ENCODE peak calls at places on chromosome 5, in four cellular contexts. One of them, this sample, is unnamed.

GRCh38 chr5:54460181-54460919 is 4.9 kb downstream of the HSPB3 start:
- DNase-seq in MM.1S: no peak
- DNase-seq in mammary epithelial cell: no peak
- DNase-seq in HFF-Myc: no peak
- DNase-seq in this sample: no peak

GRCh38 chr5:173302546-173303155 is 25.6 kb downstream of the STC2 start:
- DNase-seq in mammary epithelial cell: peak
- DNase-seq in HFF-Myc: peak
- DNase-seq in MM.1S: no peak
- DNase-seq in this sample: no peak

GRCh38 chr5:168366124-168366523 is 74.7 kb downstream of the WWC1 start:
- DNase-seq in mammary epithelial cell: peak
- DNase-seq in MM.1S: no peak
- DNase-seq in HFF-Myc: peak
- DNase-seq in this sample: no peak

GRCh38 chr5:52674815-52675545 is 112.7 kb upstream of the ITGA1 start:
- DNase-seq in MM.1S: no peak
- DNase-seq in mammary epithelial cell: no peak
- DNase-seq in HFF-Myc: no peak
- DNase-seq in this sample: no peak

GRCh38 chr5:171927345-171927941 is 79.0 kb downstream of the FBXW11 start:
- DNase-seq in MM.1S: no peak
- DNase-seq in mammary epithelial cell: no peak
- DNase-seq in HFF-Myc: no peak
- DNase-seq in this sample: no peak

GRCh38 chr5:93189707-93190120 is 391.3 kb downstream of the NR2F1-AS1 start:
- DNase-seq in HFF-Myc: peak
- DNase-seq in mammary epithelial cell: peak
- DNase-seq in MM.1S: no peak
- DNase-seq in this sample: no peak

GRCh38 chr5:137606401-137606800 is 107.3 kb upstream of the SPOCK1 start:
- DNase-seq in HFF-Myc: no peak
- DNase-seq in MM.1S: no peak
- DNase-seq in mammary epithelial cell: no peak
- DNase-seq in this sample: no peak

GRCh38 chr5:77133061-77133758 is 46.1 kb upstream of the ZBED3 start:
- DNase-seq in MM.1S: no peak
- DNase-seq in mammary epithelial cell: peak
- DNase-seq in HFF-Myc: peak
- DNase-seq in this sample: no peak

GRCh38 chr5:177310757-177311173 is 933 bp downstream of the MXD3 start:
- DNase-seq in HFF-Myc: no peak
- DNase-seq in mammary epithelial cell: peak
- DNase-seq in MM.1S: peak
- DNase-seq in this sample: peak

GRCh38 chr5:160399402-160400353 is at the start of gene FAM200C:
- DNase-seq in HFF-Myc: peak
- DNase-seq in MM.1S: peak
- DNase-seq in mammary epithelial cell: peak
- DNase-seq in this sample: peak

GRCh38 chr5:163458778-163459405 is 1.0 kb downstream of the NUDCD2 start:
- DNase-seq in HFF-Myc: no peak
- DNase-seq in mammary epithelial cell: peak
- DNase-seq in MM.1S: peak
- DNase-seq in this sample: no peak

GRCh38 chr5:120778491-120779293 is 314.6 kb downstream of the PRR16 start:
- DNase-seq in MM.1S: no peak
- DNase-seq in HFF-Myc: no peak
- DNase-seq in mammary epithelial cell: peak
- DNase-seq in this sample: no peak

GRCh38 chr5:33433303-33434255 is 7.2 kb upstream of the TARS1 start:
- DNase-seq in HFF-Myc: no peak
- DNase-seq in MM.1S: no peak
- DNase-seq in mammary epithelial cell: no peak
- DNase-seq in this sample: no peak

GRCh38 chr5:15304914-15305834 is 194.8 kb upstream of the FBXL7 start:
- DNase-seq in HFF-Myc: no peak
- DNase-seq in mammary epithelial cell: no peak
- DNase-seq in MM.1S: no peak
- DNase-seq in this sample: no peak

GRCh38 chr5:131644822-131645221 is 9.8 kb upstream of the RAPGEF6 start:
- DNase-seq in HFF-Myc: no peak
- DNase-seq in MM.1S: no peak
- DNase-seq in mammary epithelial cell: no peak
- DNase-seq in this sample: no peak

GRCh38 chr5:176167800-176168199 is 70.4 kb upstream of the SIMC1 start:
- DNase-seq in mammary epithelial cell: peak
- DNase-seq in HFF-Myc: no peak
- DNase-seq in MM.1S: peak
- DNase-seq in this sample: no peak

GRCh38 chr5:71653119-71653518 is 66.0 kb upstream of the CARTPT start:
- DNase-seq in HFF-Myc: no peak
- DNase-seq in MM.1S: no peak
- DNase-seq in mammary epithelial cell: no peak
- DNase-seq in this sample: no peak

GRCh38 chr5:39757121-39757520 is 332.3 kb upstream of the DAB2 start:
- DNase-seq in mammary epithelial cell: no peak
- DNase-seq in HFF-Myc: no peak
- DNase-seq in MM.1S: no peak
- DNase-seq in this sample: no peak

GRCh38 chr5:16791036-16791705 is 144.9 kb downstream of the MYO10 start:
- DNase-seq in HFF-Myc: peak
- DNase-seq in mammary epithelial cell: peak
- DNase-seq in MM.1S: peak
- DNase-seq in this sample: peak

GRCh38 chr5:171750316-171750788 is 35.3 kb upstream of the SMIM23 start:
- DNase-seq in mammary epithelial cell: no peak
- DNase-seq in MM.1S: no peak
- DNase-seq in HFF-Myc: no peak
- DNase-seq in this sample: no peak

GRCh38 chr5:53109041-53109435 is 519 bp downstream of the MOCS2 start:
- DNase-seq in mammary epithelial cell: peak
- DNase-seq in MM.1S: peak
- DNase-seq in HFF-Myc: no peak
- DNase-seq in this sample: no peak

GRCh38 chr5:95711501-95712346 is 19.4 kb upstream of the RHOBTB3 start:
- DNase-seq in MM.1S: no peak
- DNase-seq in HFF-Myc: no peak
- DNase-seq in mammary epithelial cell: no peak
- DNase-seq in this sample: no peak

GRCh38 chr5:159045165-159045811 is 54.4 kb downstream of the EBF1 start:
- DNase-seq in MM.1S: no peak
- DNase-seq in mammary epithelial cell: no peak
- DNase-seq in HFF-Myc: no peak
- DNase-seq in this sample: no peak

GRCh38 chr5:136020383-136021015 is 8.3 kb upstream of the TGFBI start:
- DNase-seq in HFF-Myc: peak
- DNase-seq in mammary epithelial cell: peak
- DNase-seq in MM.1S: no peak
- DNase-seq in this sample: no peak

GRCh38 chr5:157361865-157362465 is 96.0 kb downstream of the CYFIP2 start:
- DNase-seq in HFF-Myc: no peak
- DNase-seq in MM.1S: no peak
- DNase-seq in mammary epithelial cell: no peak
- DNase-seq in this sample: no peak

GRCh38 chr5:106923409-106923808 is 747.3 kb downstream of the EFNA5 start:
- DNase-seq in MM.1S: no peak
- DNase-seq in HFF-Myc: no peak
- DNase-seq in mammary epithelial cell: no peak
- DNase-seq in this sample: no peak

GRCh38 chr5:42301349-42301748 is 121.9 kb upstream of the GHR start:
- DNase-seq in mammary epithelial cell: no peak
- DNase-seq in MM.1S: no peak
- DNase-seq in HFF-Myc: no peak
- DNase-seq in this sample: no peak

GRCh38 chr5:40790947-40791593 is 7.1 kb downstream of the PRKAA1 start:
- DNase-seq in HFF-Myc: no peak
- DNase-seq in mammary epithelial cell: no peak
- DNase-seq in MM.1S: no peak
- DNase-seq in this sample: no peak

GRCh38 chr5:34957857-34958690 is 28.7 kb downstream of the DNAJC21 start:
- DNase-seq in MM.1S: peak
- DNase-seq in HFF-Myc: no peak
- DNase-seq in mammary epithelial cell: no peak
- DNase-seq in this sample: no peak

GRCh38 chr5:59569608-59570334 is 323.8 kb downstream of the PDE4D start:
- DNase-seq in HFF-Myc: no peak
- DNase-seq in mammary epithelial cell: no peak
- DNase-seq in MM.1S: no peak
- DNase-seq in this sample: no peak

GRCh38 chr5:38710616-38711015 is 135.2 kb upstream of the OSMR start:
- DNase-seq in HFF-Myc: no peak
- DNase-seq in MM.1S: no peak
- DNase-seq in mammary epithelial cell: no peak
- DNase-seq in this sample: no peak

GRCh38 chr5:82467006-82467561 is 188.9 kb upstream of the RPS23 start:
- DNase-seq in MM.1S: no peak
- DNase-seq in HFF-Myc: peak
- DNase-seq in mammary epithelial cell: no peak
- DNase-seq in this sample: no peak

GRCh38 chr5:170278611-170279500 is 18.7 kb downstream of the LCP2 start:
- DNase-seq in HFF-Myc: no peak
- DNase-seq in MM.1S: peak
- DNase-seq in mammary epithelial cell: no peak
- DNase-seq in this sample: peak

GRCh38 chr5:123174916-123175481 is 86.0 kb downstream of the PRDM6 start:
- DNase-seq in MM.1S: no peak
- DNase-seq in HFF-Myc: no peak
- DNase-seq in mammary epithelial cell: no peak
- DNase-seq in this sample: no peak

GRCh38 chr5:133569347-133569746 is 43.0 kb downstream of the FSTL4 start:
- DNase-seq in HFF-Myc: no peak
- DNase-seq in mammary epithelial cell: no peak
- DNase-seq in MM.1S: no peak
- DNase-seq in this sample: no peak

GRCh38 chr5:143714629-143715028 is 97.3 kb upstream of the HMHB1 start:
- DNase-seq in mammary epithelial cell: no peak
- DNase-seq in HFF-Myc: no peak
- DNase-seq in MM.1S: no peak
- DNase-seq in this sample: no peak

GRCh38 chr5:174724484-174725260 is at the start of gene MSX2:
- DNase-seq in HFF-Myc: peak
- DNase-seq in MM.1S: no peak
- DNase-seq in mammary epithelial cell: peak
- DNase-seq in this sample: no peak
- H3K4me3 ChIP-seq in HFF-Myc: peak
- H3K4me3 ChIP-seq in MM.1S: no peak
- H3K4me3 ChIP-seq in mammary epithelial cell: peak
- H3K4me3 ChIP-seq in this sample: no peak

DNA sequence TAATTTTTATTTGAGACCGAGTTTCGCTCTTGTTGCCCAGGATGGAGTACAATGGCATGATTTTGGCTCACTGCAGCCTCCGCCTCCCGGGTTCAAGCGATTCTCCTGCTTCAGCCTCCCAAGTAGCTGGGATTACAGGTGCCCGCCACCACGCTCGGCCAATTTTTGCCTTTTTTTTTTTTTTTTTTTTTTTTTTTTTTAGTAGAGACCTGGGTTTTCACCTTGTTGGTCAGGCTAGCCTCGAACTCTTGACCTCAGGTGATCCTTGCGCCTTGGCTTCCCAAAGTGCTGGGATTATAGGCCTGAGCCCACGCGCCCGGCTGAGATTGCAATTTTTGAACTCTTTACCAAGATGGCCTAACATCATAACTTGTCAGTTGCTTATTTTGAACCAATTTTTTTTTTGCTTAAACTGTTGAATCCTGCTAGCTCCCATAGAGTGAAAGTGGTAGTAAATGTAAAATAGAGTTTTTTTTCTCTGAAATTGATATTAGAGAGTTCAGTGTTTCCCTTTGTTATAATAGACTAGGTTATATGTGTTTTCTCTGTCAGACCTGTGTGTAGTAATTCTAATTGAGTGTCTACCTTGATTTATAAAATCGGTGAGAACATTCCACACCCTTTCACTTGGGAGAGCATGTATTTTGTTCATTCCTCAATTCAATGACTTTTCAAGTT is 3.8 kb downstream of the GPBP1 start:
- DNase-seq in MM.1S: no peak
- DNase-seq in mammary epithelial cell: no peak
- DNase-seq in HFF-Myc: no peak
- DNase-seq in this sample: no peak
- H3K4me3 ChIP-seq in MM.1S: peak
- H3K4me3 ChIP-seq in mammary epithelial cell: peak
- H3K4me3 ChIP-seq in HFF-Myc: peak
- H3K4me3 ChIP-seq in this sample: no peak

GRCh38 chr5:124662261-124662781 is 84.1 kb downstream of the ZNF608 start:
- DNase-seq in MM.1S: no peak
- DNase-seq in mammary epithelial cell: peak
- DNase-seq in HFF-Myc: no peak
- DNase-seq in this sample: no peak
- H3K4me3 ChIP-seq in MM.1S: no peak
- H3K4me3 ChIP-seq in mammary epithelial cell: no peak
- H3K4me3 ChIP-seq in HFF-Myc: no peak
- H3K4me3 ChIP-seq in this sample: no peak

GRCh38 chr5:91386120-91386519 is 3.0 kb upstream of the ARRDC3 start:
- DNase-seq in mammary epithelial cell: no peak
- DNase-seq in HFF-Myc: no peak
- DNase-seq in MM.1S: no peak
- DNase-seq in this sample: no peak

GRCh38 chr5:91382530-91383026 is 539 bp downstream of the ARRDC3 start:
- DNase-seq in MM.1S: peak
- DNase-seq in HFF-Myc: no peak
- DNase-seq in mammary epithelial cell: peak
- DNase-seq in this sample: peak

GRCh38 chr5:91383956-91384300 is 811 bp upstream of the ARRDC3 start:
- DNase-seq in HFF-Myc: no peak
- DNase-seq in mammary epithelial cell: no peak
- DNase-seq in MM.1S: peak
- DNase-seq in this sample: peak

GRCh38 chr5:91383027-91383955 is at the start of gene ARRDC3:
- DNase-seq in HFF-Myc: peak
- DNase-seq in MM.1S: peak
- DNase-seq in mammary epithelial cell: peak
- DNase-seq in this sample: peak

DNA sequence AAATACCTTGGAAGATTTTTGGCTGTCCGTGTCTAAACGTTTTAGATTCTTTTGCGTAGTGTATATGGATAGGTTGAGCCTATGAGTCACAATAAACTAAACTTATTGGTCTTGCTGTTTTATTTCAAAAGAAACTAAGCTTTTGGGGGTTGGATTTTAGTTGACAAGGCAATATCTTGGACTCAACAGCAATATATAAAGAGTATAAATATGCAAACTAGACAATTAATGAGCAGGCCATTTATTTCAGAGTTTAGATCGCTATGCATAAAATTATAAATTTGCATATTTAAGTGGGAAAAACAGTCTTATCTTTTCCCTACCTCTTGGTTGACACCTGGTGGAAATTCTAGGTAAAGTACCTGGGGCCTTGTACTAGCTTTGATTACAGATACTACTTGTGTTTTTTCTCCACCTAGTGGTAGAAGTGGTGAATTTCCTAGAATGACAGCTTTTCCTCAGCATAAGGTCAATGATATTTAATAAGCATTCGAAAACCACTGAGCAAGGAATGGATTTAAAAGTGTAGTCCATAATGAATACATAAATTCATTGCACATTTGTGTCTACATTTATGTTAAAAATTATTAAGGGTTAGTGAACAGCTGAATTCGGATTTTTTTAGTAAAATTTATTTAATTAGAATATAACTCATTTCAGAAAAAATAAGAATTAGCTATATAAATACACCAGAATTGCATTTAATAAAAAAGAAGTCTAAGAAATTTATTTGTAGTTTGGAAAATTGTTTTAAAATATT is 1.7 kb upstream of the ARRDC3 start:
- DNase-seq in mammary epithelial cell: peak
- DNase-seq in HFF-Myc: peak
- DNase-seq in MM.1S: peak
- DNase-seq in this sample: peak
- H3K4me3 ChIP-seq in mammary epithelial cell: peak
- H3K4me3 ChIP-seq in HFF-Myc: no peak
- H3K4me3 ChIP-seq in MM.1S: peak
- H3K4me3 ChIP-seq in this sample: peak

This sample was measured in Jurkat, Clone E6-1.